ENCODE peak calls at places on chromosome 4, in nine cellular contexts. E is WTC11; I is ovary; Z is mucosa of gallbladder; Q is NCI-H2107; Y is HEK293T; K is T follicular helper cell; O is stimulated activated CD8-positive, alpha-beta memory T cell treated with anti-CD3 and anti-CD28 coated beads, Interleukin-4, amount 100 ng/mL, for 48 hours; F is neural progenitor cell. A is an unnamed sample.
A peak's percentile ranks its signal among the peaks of the same experiment; 100 is the strongest.

GRCh38 chr4:79241846-79242245 is 84.0 kb downstream of the NAA11 start:
- DNase-seq in E (no peak), I (no peak), Z (no peak), Q (no peak), Y (peak; percentile 15), K (no peak), O (no peak), F (peak; percentile 53), A (no peak)

GRCh38 chr4:52037730-52038108 is 380 bp downstream of the SGCB start:
- DNase-seq in E (peak; percentile 64), I (peak; percentile 24), Z (peak; percentile 22), Q (no peak), Y (peak; percentile 42), K (no peak), O (peak; percentile 44), F (peak; percentile 74), A (peak; percentile 46)

GRCh38 chr4:4260185-4260751 is 12.2 kb upstream of the TMEM128 start:
- DNase-seq in E (no peak), I (no peak), Z (no peak), Q (no peak), Y (peak; percentile 55), K (no peak), O (no peak), F (no peak), A (no peak)

GRCh38 chr4:73741140-73741749 is 876 bp downstream of the CXCL8 start:
- DNase-seq in E (no peak), I (no peak), Z (no peak), Q (no peak), Y (no peak), K (no peak), O (no peak), F (no peak), A (no peak)

GRCh38 chr4:89836897-89837384 is at the start of gene SNCA:
- DNase-seq in E (peak; percentile 87), I (peak; percentile 83), Z (peak; percentile 33), Q (peak; percentile 0), Y (peak; percentile 74), K (no peak), O (peak; percentile 50), F (peak; percentile 88), A (peak; percentile 80)

GRCh38 chr4:98516042-98516440 is 142.4 kb downstream of the TSPAN5 start:
- DNase-seq in E (no peak), I (no peak), Z (no peak), Q (no peak), Y (no peak), K (no peak), O (no peak), F (no peak), A (no peak)

GRCh38 chr4:94536649-94537464 is 85.1 kb downstream of the PDLIM5 start:
- DNase-seq in E (no peak), I (no peak), Z (no peak), Q (no peak), Y (no peak), K (no peak), O (no peak), F (peak; percentile 19), A (no peak)

GRCh38 chr4:4666693-4667642 is 125.1 kb upstream of the STX18 start:
- DNase-seq in E (peak; percentile 65), I (peak; percentile 61), Z (no peak), Q (no peak), Y (no peak), K (no peak), O (no peak), F (peak; percentile 67), A (no peak)

GRCh38 chr4:164239976-164240375 is 514.0 kb upstream of the SMIM31 start:
- DNase-seq in E (no peak), I (no peak), Z (no peak), Q (no peak), Y (no peak), K (no peak), O (no peak), F (no peak), A (no peak)

GRCh38 chr4:13327991-13328390 is 156.1 kb downstream of the RAB28 start:
- DNase-seq in E (no peak), I (no peak), Z (no peak), Q (no peak), Y (no peak), K (no peak), O (no peak), F (no peak), A (no peak)

GRCh38 chr4:171812377-171813194 is 618 bp upstream of the GALNTL6 start:
- DNase-seq in E (peak; percentile 34), I (no peak), Z (no peak), Q (no peak), Y (peak; percentile 22), K (no peak), O (no peak), F (peak; percentile 61), A (no peak)

GRCh38 chr4:88573286-88573994 is 18.8 kb upstream of the HERC3 start:
- DNase-seq in E (no peak), I (no peak), Z (no peak), Q (no peak), Y (no peak), K (no peak), O (no peak), F (no peak), A (no peak)